ENCODE peak calls at places on chromosomes 7 and 10, in nine cellular contexts. S is stimulated activated CD8-positive, alpha-beta memory T cell treated with anti-CD3 and anti-CD28 coated beads, Interleukin-15, amount 100 ng/mL, for 24 hours; P is RWPE2; Q is H54; F is astrocyte of the spinal cord; L is activated CD8-positive, alpha-beta T cell treated with anti-CD3 and anti-CD28 coated beads for 36 hours; A is DMS153; R is activated naive CD8-positive, alpha-beta T cell treated with anti-CD3 and anti-CD28 coated beads for 36 hours; N is RCC 7860. Z is an unnamed sample.

GRCh38 chr7:2260820-2261219 is 18.8 kb downstream of the NUDT1 start:
- DNase-seq in S (no peak), P (no peak), Q (peak), F (no peak), L (no peak), A (peak), R (no peak), N (peak), Z (no peak)

GRCh38 chr7:90708841-90709317 is 112.8 kb downstream of the CDK14 start:
- DNase-seq in S (no peak), P (no peak), Q (no peak), F (no peak), L (peak), A (no peak), R (no peak), N (no peak), Z (peak)

GRCh38 chr7:29113384-29114102 is 32.8 kb downstream of the CPVL start:
- DNase-seq in S (no peak), P (no peak), Q (peak), F (peak), L (peak), A (peak), R (no peak), N (no peak), Z (no peak)

GRCh38 chr10:69319911-69320316 is 41.6 kb downstream of the HK1 start:
- DNase-seq in S (no peak), P (no peak), Q (no peak), F (no peak), L (peak), A (no peak), R (no peak), N (no peak), Z (peak)

GRCh38 chr10:112208292-112208691 is 24.7 kb upstream of the GPAM start:
- DNase-seq in S (no peak), P (no peak), Q (no peak), F (no peak), L (no peak), A (no peak), R (no peak), N (no peak), Z (no peak)

GRCh38 chr7:152145853-152146466 is 120.5 kb downstream of the GALNT11 start:
- DNase-seq in S (no peak), P (no peak), Q (peak), F (peak), L (peak), A (peak), R (no peak), N (peak), Z (peak)

GRCh38 chr7:99011706-99012404 is 132.1 kb downstream of the SMURF1 start:
- DNase-seq in S (no peak), P (no peak), Q (no peak), F (no peak), L (no peak), A (no peak), R (no peak), N (no peak), Z (no peak)

GRCh38 chr7:148472406-148472805 is 118.2 kb upstream of the C7orf33 start:
- DNase-seq in S (no peak), P (no peak), Q (peak), F (no peak), L (no peak), A (no peak), R (no peak), N (no peak), Z (no peak)

GRCh38 chr10:3137958-3138726 is 34.4 kb downstream of the PITRM1 start:
- DNase-seq in S (no peak), P (no peak), Q (no peak), F (no peak), L (no peak), A (no peak), R (no peak), N (no peak), Z (no peak)

GRCh38 chr7:36600869-36601530 is 123.3 kb downstream of the AOAH start:
- DNase-seq in S (no peak), P (no peak), Q (peak), F (peak), L (peak), A (peak), R (peak), N (peak), Z (no peak)

GRCh38 chr10:947881-948280 is 16.4 kb upstream of the LARP4B start:
- DNase-seq in S (no peak), P (no peak), Q (no peak), F (no peak), L (no peak), A (no peak), R (no peak), N (no peak), Z (no peak)

GRCh38 chr10:71725998-71726672 is 6.6 kb upstream of the C10orf105 start:
- DNase-seq in S (no peak), P (no peak), Q (peak), F (no peak), L (peak), A (no peak), R (peak), N (peak), Z (peak)

GRCh38 chr10:95395947-95396449 is 105.2 kb upstream of the PDLIM1 start:
- DNase-seq in S (no peak), P (no peak), Q (no peak), F (no peak), L (no peak), A (no peak), R (no peak), N (peak), Z (no peak)

GRCh38 chr10:14548474-14548873 is 217.8 kb upstream of the FRMD4A start:
- DNase-seq in S (no peak), P (no peak), Q (no peak), F (no peak), L (no peak), A (no peak), R (no peak), N (no peak), Z (no peak)

GRCh38 chr7:41699532-41699931 is 3.4 kb downstream of the INHBA start:
- DNase-seq in S (no peak), P (no peak), Q (no peak), F (peak), L (no peak), A (no peak), R (no peak), N (no peak), Z (no peak)

GRCh38 chr7:6654113-6654841 is 17.2 kb downstream of the ZNF316 start:
- DNase-seq in S (no peak), P (no peak), Q (no peak), F (no peak), L (no peak), A (no peak), R (no peak), N (no peak), Z (no peak)

GRCh38 chr10:110843031-110843430 is 28.7 kb upstream of the PDCD4 start:
- DNase-seq in S (no peak), P (no peak), Q (no peak), F (no peak), L (peak), A (no peak), R (peak), N (no peak), Z (peak)

GRCh38 chr10:26269754-26270153 is 53.2 kb downstream of the GAD2 start:
- DNase-seq in S (no peak), P (no peak), Q (peak), F (peak), L (no peak), A (peak), R (no peak), N (peak), Z (no peak)

GRCh38 chr10:24723386-24723787 is 300 bp downstream of the ARHGAP21 start:
- DNase-seq in S (no peak), P (no peak), Q (no peak), F (peak), L (peak), A (no peak), R (peak), N (no peak), Z (peak)

GRCh38 chr10:79981356-79981672 is 32.4 kb upstream of the SFTPD start:
- DNase-seq in S (no peak), P (no peak), Q (no peak), F (no peak), L (peak), A (no peak), R (no peak), N (no peak), Z (no peak)

GRCh38 chr7:27198871-27199801 is 755 bp downstream of the HOXA13 start:
- DNase-seq in S (no peak), P (no peak), Q (no peak), F (no peak), L (no peak), A (no peak), R (no peak), N (no peak), Z (no peak)